ENCODE peak calls at places on chromosomes 5 and 9, in five cellular contexts. One of them, this sample, is unnamed.

GRCh38 chr5:135387629-135387960 is 11.4 kb downstream of the MACROH2A1 start:
- DNase-seq in left lobe of liver: no peak
- DNase-seq in SHP77: no peak
- DNase-seq in hepatic stellate cell: no peak
- DNase-seq in fibroblast of lung: no peak
- DNase-seq in this sample: no peak

GRCh38 chr5:116013207-116013777 is 19.0 kb upstream of the ARL14EPL start:
- DNase-seq in left lobe of liver: no peak
- DNase-seq in SHP77: no peak
- DNase-seq in hepatic stellate cell: no peak
- DNase-seq in fibroblast of lung: peak
- DNase-seq in this sample: no peak

GRCh38 chr9:125932012-125932411 is 184.8 kb downstream of the PBX3 start:
- DNase-seq in left lobe of liver: no peak
- DNase-seq in SHP77: no peak
- DNase-seq in hepatic stellate cell: peak
- DNase-seq in fibroblast of lung: peak
- DNase-seq in this sample: no peak

GRCh38 chr9:89386206-89386605 is 67.9 kb downstream of the SECISBP2 start:
- DNase-seq in left lobe of liver: peak
- DNase-seq in SHP77: no peak
- DNase-seq in hepatic stellate cell: no peak
- DNase-seq in fibroblast of lung: no peak
- DNase-seq in this sample: no peak

GRCh38 chr9:84697042-84697441 is 27.5 kb downstream of the NTRK2 start:
- DNase-seq in left lobe of liver: no peak
- DNase-seq in SHP77: no peak
- DNase-seq in hepatic stellate cell: no peak
- DNase-seq in fibroblast of lung: no peak
- DNase-seq in this sample: no peak

GRCh38 chr9:126326228-126327015 is at the start of gene MVB12B:
- DNase-seq in left lobe of liver: peak
- DNase-seq in SHP77: peak
- DNase-seq in hepatic stellate cell: peak
- DNase-seq in fibroblast of lung: no peak
- DNase-seq in this sample: peak

GRCh38 chr5:160488394-160488943 is 66.8 kb downstream of the PTTG1 start:
- DNase-seq in left lobe of liver: no peak
- DNase-seq in SHP77: no peak
- DNase-seq in hepatic stellate cell: no peak
- DNase-seq in fibroblast of lung: no peak
- DNase-seq in this sample: no peak

GRCh38 chr5:113505181-113505580 is 8.3 kb upstream of the YTHDC2 start:
- DNase-seq in left lobe of liver: no peak
- DNase-seq in SHP77: no peak
- DNase-seq in hepatic stellate cell: no peak
- DNase-seq in fibroblast of lung: peak
- DNase-seq in this sample: no peak

GRCh38 chr9:13213998-13214397 is 65.5 kb downstream of the MPDZ start:
- DNase-seq in left lobe of liver: no peak
- DNase-seq in SHP77: no peak
- DNase-seq in hepatic stellate cell: no peak
- DNase-seq in fibroblast of lung: no peak
- DNase-seq in this sample: no peak

GRCh38 chr9:98861881-98862501 is 54.5 kb downstream of the GALNT12 start:
- DNase-seq in left lobe of liver: no peak
- DNase-seq in SHP77: no peak
- DNase-seq in hepatic stellate cell: no peak
- DNase-seq in fibroblast of lung: peak
- DNase-seq in this sample: no peak

GRCh38 chr9:6415266-6415665 is 2.3 kb downstream of the UHRF2 start:
- DNase-seq in left lobe of liver: no peak
- DNase-seq in SHP77: no peak
- DNase-seq in hepatic stellate cell: no peak
- DNase-seq in fibroblast of lung: peak
- DNase-seq in this sample: no peak

GRCh38 chr5:136314302-136314701 is 51.0 kb downstream of the TRPC7 start:
- DNase-seq in left lobe of liver: no peak
- DNase-seq in SHP77: no peak
- DNase-seq in hepatic stellate cell: no peak
- DNase-seq in fibroblast of lung: no peak
- DNase-seq in this sample: no peak

GRCh38 chr9:134929560-134930158 is 11.9 kb upstream of the FCN1 start:
- DNase-seq in left lobe of liver: no peak
- DNase-seq in SHP77: no peak
- DNase-seq in hepatic stellate cell: no peak
- DNase-seq in fibroblast of lung: no peak
- DNase-seq in this sample: no peak

GRCh38 chr5:91384671-91385430 is 1.7 kb upstream of the ARRDC3 start:
- DNase-seq in left lobe of liver: no peak
- DNase-seq in SHP77: peak
- DNase-seq in hepatic stellate cell: peak
- DNase-seq in fibroblast of lung: peak
- DNase-seq in this sample: no peak

GRCh38 chr9:38380230-38380871 is 12.2 kb upstream of the ALDH1B1 start:
- DNase-seq in left lobe of liver: no peak
- DNase-seq in SHP77: no peak
- DNase-seq in hepatic stellate cell: no peak
- DNase-seq in fibroblast of lung: peak
- DNase-seq in this sample: no peak

GRCh38 chr9:1939926-1940368 is 75.2 kb upstream of the SMARCA2 start:
- DNase-seq in left lobe of liver: no peak
- DNase-seq in SHP77: no peak
- DNase-seq in hepatic stellate cell: no peak
- DNase-seq in fibroblast of lung: no peak
- DNase-seq in this sample: no peak

GRCh38 chr9:99807276-99807852 is 14.3 kb upstream of the NR4A3 start:
- DNase-seq in left lobe of liver: peak
- DNase-seq in SHP77: peak
- DNase-seq in hepatic stellate cell: peak
- DNase-seq in fibroblast of lung: peak
- DNase-seq in this sample: peak

GRCh38 chr5:169980418-169981053 is at the start of gene INSYN2B:
- DNase-seq in left lobe of liver: no peak
- DNase-seq in SHP77: no peak
- DNase-seq in hepatic stellate cell: peak
- DNase-seq in fibroblast of lung: peak
- DNase-seq in this sample: peak

GRCh38 chr9:79123419-79123818 is 448.3 kb upstream of the TLE4 start:
- DNase-seq in left lobe of liver: no peak
- DNase-seq in SHP77: no peak
- DNase-seq in hepatic stellate cell: no peak
- DNase-seq in fibroblast of lung: peak
- DNase-seq in this sample: no peak

This sample was measured in right lobe of liver.